ENCODE peak calls at places on chromosomes 7 and 10, in seven cellular contexts. Y, Z, G, V, Q, I and C are unnamed samples.

GRCh38 chr7:90191648-90192047 is 19.9 kb upstream of the STEAP2 start:
- DNase-seq in Y (no peak), Z (no peak), G (no peak), V (no peak), Q (no peak), I (no peak), C (no peak)

GRCh38 chr7:114715907-114716306 is 206.0 kb upstream of the MDFIC start:
- DNase-seq in Y (no peak), Z (peak; percentile 61), G (no peak), V (peak; percentile 17), Q (no peak), I (no peak), C (no peak)

GRCh38 chr10:70337201-70337651 is 45.2 kb downstream of the LRRC20 start:
- DNase-seq in Y (no peak), Z (peak; percentile 34), G (no peak), V (no peak), Q (no peak), I (no peak), C (no peak)

GRCh38 chr10:99709480-99710229 is 22.3 kb downstream of the COX15 start:
- DNase-seq in Y (peak; percentile 40), Z (peak; percentile 73), G (no peak), V (peak; percentile 79), Q (peak; percentile 50), I (no peak), C (no peak)

GRCh38 chr7:3196629-3197028 is 104.4 kb upstream of the SDK1 start:
- DNase-seq in Y (no peak), Z (no peak), G (no peak), V (no peak), Q (no peak), I (no peak), C (no peak)

GRCh38 chr10:74380780-74381179 is 229.8 kb downstream of the ADK start:
- DNase-seq in Y (no peak), Z (no peak), G (no peak), V (no peak), Q (no peak), I (no peak), C (no peak)

GRCh38 chr7:29563590-29564454 is at the start of gene PRR15:
- DNase-seq in Y (peak; percentile 94), Z (no peak), G (no peak), V (peak; percentile 31), Q (peak; percentile 91), I (peak; percentile 94), C (peak; percentile 71)

GRCh38 chr7:139568813-139569490 is 45.5 kb downstream of the CLEC2L start:
- DNase-seq in Y (peak; percentile 11), Z (no peak), G (no peak), V (no peak), Q (no peak), I (no peak), C (no peak)

GRCh38 chr10:4845766-4846165 is 19.8 kb downstream of the AKR1E2 start:
- DNase-seq in Y (no peak), Z (no peak), G (no peak), V (no peak), Q (no peak), I (no peak), C (no peak)

GRCh38 chr7:75905785-75906604 is 9.0 kb upstream of the POR start:
- DNase-seq in Y (peak; percentile 75), Z (peak; percentile 64), G (peak; percentile 65), V (peak; percentile 84), Q (peak; percentile 55), I (peak; percentile 99), C (no peak)

GRCh38 chr10:48606530-48607355 is 1.9 kb upstream of the ARHGAP22 start:
- DNase-seq in Y (no peak), Z (peak; percentile 99), G (no peak), V (peak; percentile 98), Q (no peak), I (peak; percentile 92), C (peak; percentile 33)

GRCh38 chr10:7408003-7408493 is 2.8 kb downstream of the SFMBT2 start:
- DNase-seq in Y (peak; percentile 55), Z (no peak), G (no peak), V (peak; percentile 55), Q (peak; percentile 66), I (no peak), C (peak; percentile 77)

GRCh38 chr7:7654964-7655363 is 14.4 kb downstream of the UMAD1 start:
- DNase-seq in Y (no peak), Z (no peak), G (no peak), V (no peak), Q (no peak), I (no peak), C (no peak)

GRCh38 chr7:53602817-53603418 is 567.5 kb downstream of the POM121L12 start:
- DNase-seq in Y (peak; percentile 42), Z (no peak), G (no peak), V (peak; percentile 6), Q (peak; percentile 90), I (peak; percentile 98), C (no peak)

GRCh38 chr10:28891058-28891713 is 213.9 kb downstream of the BAMBI start:
- DNase-seq in Y (no peak), Z (no peak), G (no peak), V (no peak), Q (no peak), I (no peak), C (no peak)

GRCh38 chr7:3730271-3730670 is 429.2 kb downstream of the SDK1 start:
- DNase-seq in Y (no peak), Z (peak; percentile 41), G (no peak), V (no peak), Q (no peak), I (no peak), C (no peak)

GRCh38 chr10:132608511-132609195 is 71.1 kb downstream of the INPP5A start:
- DNase-seq in Y (no peak), Z (no peak), G (no peak), V (no peak), Q (no peak), I (no peak), C (no peak)

GRCh38 chr10:29160110-29160669 is 128.7 kb upstream of the LYZL1 start:
- DNase-seq in Y (peak; percentile 67), Z (peak; percentile 89), G (no peak), V (peak; percentile 93), Q (peak; percentile 91), I (peak; percentile 62), C (no peak)

GRCh38 chr10:19730071-19730470 is 86.2 kb upstream of the PLXDC2 start:
- DNase-seq in Y (no peak), Z (peak; percentile 68), G (no peak), V (peak; percentile 75), Q (no peak), I (no peak), C (no peak)

GRCh38 chr10:72068901-72069446 is 19.4 kb downstream of the SPOCK2 start:
- DNase-seq in Y (no peak), Z (no peak), G (no peak), V (no peak), Q (no peak), I (no peak), C (no peak)

GRCh38 chr7:138666385-138666784 is 34.8 kb downstream of the SVOPL start:
- DNase-seq in Y (no peak), Z (no peak), G (no peak), V (no peak), Q (peak; percentile 49), I (no peak), C (no peak)

GRCh38 chr7:117949232-117949631 is 76.0 kb upstream of the CTTNBP2 start:
- DNase-seq in Y (no peak), Z (peak; percentile 20), G (no peak), V (no peak), Q (no peak), I (no peak), C (no peak)

GRCh38 chr7:117946201-117946633 is 73.0 kb upstream of the CTTNBP2 start:
- DNase-seq in Y (peak; percentile 46), Z (peak; percentile 16), G (no peak), V (no peak), Q (peak; percentile 78), I (no peak), C (no peak)

GRCh38 chr7:117951285-117951684 is 78.0 kb upstream of the CTTNBP2 start:
- DNase-seq in Y (no peak), Z (no peak), G (no peak), V (no peak), Q (no peak), I (peak; percentile 23), C (no peak)

GRCh38 chr7:117951711-117952280 is 78.6 kb upstream of the CTTNBP2 start:
- DNase-seq in Y (no peak), Z (no peak), G (no peak), V (no peak), Q (no peak), I (no peak), C (no peak)

DNA sequence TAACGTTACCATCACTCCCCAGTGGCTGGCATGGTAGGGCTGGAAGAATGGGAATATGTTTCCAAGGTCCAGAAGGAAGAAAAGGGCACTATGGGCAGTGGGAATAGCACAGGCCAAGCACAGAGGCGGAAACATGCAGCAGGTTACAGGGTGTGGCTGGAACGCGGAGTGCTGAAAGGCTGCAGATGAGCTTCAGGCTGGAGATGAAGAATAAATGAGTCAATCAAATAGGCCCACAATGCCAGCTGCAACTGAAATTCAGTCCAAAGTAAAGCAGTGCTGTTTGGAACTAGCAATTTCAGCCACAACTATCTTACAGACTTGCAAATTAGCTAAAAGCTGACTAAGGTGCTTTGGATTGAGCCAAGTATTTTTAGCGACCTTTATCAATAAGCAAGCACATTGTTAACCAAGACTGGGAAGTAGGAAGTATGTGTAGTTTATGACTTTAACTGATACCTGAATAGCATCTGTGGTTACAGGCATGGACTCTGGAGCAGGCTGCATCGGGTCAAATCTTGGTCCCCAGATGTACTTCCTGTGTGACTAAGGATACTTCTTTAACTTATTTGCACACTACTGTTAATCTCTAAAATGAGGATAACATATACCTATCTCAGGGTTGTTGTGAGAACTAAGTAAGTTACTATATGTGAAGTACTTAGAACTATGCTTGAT is 77.5 kb upstream of the CTTNBP2 start:
- DNase-seq in Y (no peak), Z (no peak), G (no peak), V (no peak), Q (no peak), I (no peak), C (no peak)
- H3K9ac ChIP-seq in Y (no peak overlapping the region), Z (no peak overlapping the region), G (no peak overlapping the region), V (no peak overlapping the region), Q (no peak overlapping the region), I (no peak overlapping the region), C (no peak overlapping the region)

DNA sequence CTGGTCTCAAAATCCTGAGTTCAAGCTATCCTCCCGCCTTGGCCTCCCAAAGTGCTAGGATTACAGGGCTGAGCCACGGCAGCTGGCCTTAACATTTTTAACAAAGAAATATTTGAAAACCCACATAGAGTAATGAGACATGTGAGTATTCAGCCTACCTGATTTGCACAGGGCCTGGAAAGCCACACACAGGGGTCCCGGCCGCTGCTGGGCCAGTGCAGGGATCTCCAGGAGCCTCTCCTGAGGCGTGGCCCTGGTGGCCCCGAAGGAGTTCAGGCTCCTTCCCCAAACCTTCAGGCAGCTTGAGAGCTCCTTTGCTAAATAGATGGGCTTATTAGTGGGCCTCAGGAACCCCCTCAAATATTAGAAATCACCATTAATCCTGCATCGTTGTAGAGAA is 18.7 kb downstream of the CNPY1 start:
- DNase-seq in Y (no peak), Z (no peak), G (no peak), V (no peak), Q (no peak), I (no peak), C (no peak)
- H3K23ac ChIP-seq in Y (no peak overlapping the region), Z (no peak overlapping the region), G (no peak overlapping the region), V (no peak overlapping the region), Q (no peak overlapping the region), I (no peak overlapping the region), C (no peak overlapping the region)

GRCh38 chr7:116780521-116780920 is 81.9 kb upstream of the CAPZA2 start:
- DNase-seq in Y (no peak), Z (no peak), G (no peak), V (no peak), Q (no peak), I (no peak), C (no peak)
- H2AK5ac ChIP-seq in Y (no peak overlapping the region), Z (peak overlapping the region; percentile 88), G (no peak overlapping the region), V (peak overlapping the region; percentile 69), Q (no peak overlapping the region), I (peak overlapping the region; percentile 26), C (no peak overlapping the region)

GRCh38 chr10:10794056-10794455 is 223.6 kb upstream of the CELF2 start:
- DNase-seq in Y (no peak), Z (no peak), G (no peak), V (no peak), Q (peak; percentile 19), I (no peak), C (no peak)
- H3K9ac ChIP-seq in Y (no peak overlapping the region), Z (no peak overlapping the region), G (no peak overlapping the region), V (no peak overlapping the region), Q (no peak overlapping the region), I (no peak overlapping the region), C (no peak overlapping the region)